ENCODE peak calls at places on chromosomes 7 and 10, in seven cellular contexts. K is CD4-positive, alpha-beta T cell; H is brain microvascular endothelial cell; E is stomach; I is breast epithelium; U is uterus; W is AG04450. A is an unnamed sample.

GRCh38 chr10:96832721-96833219 is 672 bp downstream of the LCOR start:
- DNase-seq in E (peak), K (peak), W (no peak), U (peak), I (peak), H (peak), A (peak)

GRCh38 chr10:75974080-75974479 is 542.7 kb downstream of the LRMDA start:
- DNase-seq in H (no peak), I (no peak), E (no peak), U (no peak), W (no peak), K (no peak), A (no peak)

GRCh38 chr7:6160191-6160623 is 112.2 kb downstream of the CYTH3 start:
- DNase-seq in W (peak), I (peak), E (peak), U (peak), K (no peak), H (peak), A (no peak)

GRCh38 chr7:138303230-138304070 is 156.6 kb upstream of the TRIM24 start:
- DNase-seq in E (no peak), I (no peak), W (no peak), U (no peak), H (no peak), K (no peak), A (no peak)

GRCh38 chr7:20539201-20539600 is 76.3 kb upstream of the ABCB5 start:
- DNase-seq in I (no peak), W (no peak), E (no peak), H (no peak), U (no peak), K (no peak), A (no peak)

GRCh38 chr10:80474920-80475319 is 20.8 kb downstream of the TSPAN14 start:
- DNase-seq in W (no peak), U (no peak), I (no peak), H (no peak), K (no peak), E (no peak), A (no peak)

GRCh38 chr10:50552308-50552707 is 71.4 kb downstream of the SGMS1 start:
- DNase-seq in E (no peak), W (peak), I (no peak), U (no peak), H (no peak), K (no peak), A (no peak)

GRCh38 chr7:34523233-34523918 is 134.6 kb upstream of the NPSR1 start:
- DNase-seq in U (no peak), K (no peak), E (no peak), H (peak), I (no peak), W (no peak), A (no peak)

GRCh38 chr7:77667459-77668090 is 28.7 kb upstream of the RSBN1L start:
- DNase-seq in U (no peak), H (no peak), K (no peak), E (no peak), I (no peak), W (no peak), A (no peak)

GRCh38 chr7:2864999-2865670 is 21.0 kb upstream of the GNA12 start:
- DNase-seq in K (peak), E (peak), I (peak), U (peak), W (peak), H (peak), A (no peak)

GRCh38 chr10:60817135-60817805 is 39.0 kb downstream of the CDK1 start:
- DNase-seq in E (no peak), K (no peak), W (no peak), I (no peak), U (no peak), H (peak), A (no peak)

GRCh38 chr10:1050555-1050954 is 1.6 kb upstream of the IDI1 start:
- DNase-seq in W (no peak), E (no peak), K (peak), I (no peak), H (no peak), U (no peak), A (no peak)

GRCh38 chr7:113809591-113809990 is 109.2 kb downstream of the PPP1R3A start:
- DNase-seq in I (no peak), H (peak), U (no peak), K (no peak), W (no peak), E (no peak), A (no peak)

GRCh38 chr7:25249772-25250171 is 21.5 kb upstream of the NPVF start:
- DNase-seq in H (no peak), E (no peak), I (no peak), U (no peak), W (no peak), K (no peak), A (no peak)

GRCh38 chr10:112282086-112282485 is 1.1 kb upstream of the TECTB start:
- DNase-seq in W (no peak), E (no peak), I (no peak), K (no peak), U (no peak), H (no peak), A (no peak)

GRCh38 chr10:1160561-1160961 is 104.4 kb downstream of the WDR37 start:
- DNase-seq in K (no peak), E (peak), I (no peak), W (no peak), U (no peak), H (no peak), A (peak)

GRCh38 chr7:129574487-129574886 is 37.0 kb upstream of the NRF1 start:
- DNase-seq in K (no peak), I (no peak), W (peak), U (no peak), E (no peak), H (peak), A (no peak)

GRCh38 chr10:17001961-17002749 is 127.5 kb downstream of the CUBN start:
- DNase-seq in H (peak), W (peak), K (no peak), I (no peak), U (peak), E (no peak), A (peak)

GRCh38 chr10:90407116-90407515 is 450.7 kb downstream of the HTR7 start:
- DNase-seq in W (no peak), U (no peak), K (no peak), H (peak), E (no peak), I (no peak), A (no peak)

GRCh38 chr10:26220901-26221300 is 4.3 kb downstream of the GAD2 start:
- DNase-seq in I (no peak), H (no peak), W (no peak), E (no peak), K (no peak), U (no peak), A (no peak)

GRCh38 chr7:135322571-135323340 is 89.1 kb downstream of the STRA8 start:
- DNase-seq in H (no peak), K (no peak), U (no peak), E (no peak), W (no peak), I (no peak), A (no peak)

GRCh38 chr7:101121996-101122932 is 4.6 kb upstream of the SERPINE1 start:
- DNase-seq in W (peak), E (peak), I (peak), H (peak), U (peak), K (no peak), A (peak)

GRCh38 chr7:524800-525199 is 5.2 kb upstream of the PDGFA start:
- DNase-seq in U (no peak), K (no peak), I (no peak), W (no peak), H (no peak), E (no peak), A (no peak)

GRCh38 chr10:75283150-75284096 is 47.7 kb upstream of the COMTD1 start:
- DNase-seq in E (no peak), I (peak), H (no peak), K (no peak), W (no peak), U (peak), A (no peak)

GRCh38 chr7:101562531-101563197 is 66.4 kb downstream of the MYL10 start:
- DNase-seq in E (no peak), I (no peak), K (no peak), H (no peak), W (no peak), U (no peak), A (peak)

GRCh38 chr10:70475661-70476060 is 2.9 kb upstream of the PALD1 start:
- DNase-seq in I (no peak), U (no peak), W (no peak), E (no peak), H (no peak), K (no peak), A (no peak)

GRCh38 chr10:118868618-118869017 is 113.8 kb upstream of the CACUL1 start:
- DNase-seq in E (no peak), U (no peak), K (no peak), I (no peak), W (no peak), H (no peak), A (no peak)

GRCh38 chr7:115937960-115938359 is 92.6 kb downstream of the TFEC start:
- DNase-seq in U (no peak), E (no peak), W (no peak), K (no peak), I (no peak), H (peak), A (no peak)

GRCh38 chr7:64999165-65000004 is 7.1 kb downstream of the ERV3-1 start:
- DNase-seq in I (no peak), H (peak), K (no peak), W (no peak), U (no peak), E (peak), A (peak)

GRCh38 chr7:142872106-142872675 is 13.4 kb downstream of the TRPV6 start:
- DNase-seq in W (no peak), K (no peak), H (no peak), I (peak), U (no peak), E (no peak), A (peak)

GRCh38 chr7:105675873-105676484 is 94.7 kb upstream of the EFCAB10 start:
- DNase-seq in W (no peak), H (no peak), K (peak), U (no peak), E (peak), I (no peak), A (no peak)

GRCh38 chr7:130598056-130598455 is 70.5 kb downstream of the COPG2 start:
- DNase-seq in U (no peak), K (no peak), H (no peak), I (no peak), E (no peak), W (no peak), A (no peak)

GRCh38 chr7:45119550-45119949 is 8.1 kb upstream of the TBRG4 start:
- DNase-seq in I (no peak), W (no peak), H (no peak), E (no peak), K (no peak), U (no peak), A (no peak)

GRCh38 chr7:85175217-85175616 is 11.6 kb downstream of the SEMA3D start:
- DNase-seq in W (no peak), K (no peak), E (no peak), U (no peak), H (no peak), I (no peak), A (no peak)

GRCh38 chr10:43421201-43421507 is 12.2 kb upstream of the HNRNPF start:
- DNase-seq in W (no peak), U (no peak), I (no peak), K (no peak), E (no peak), H (no peak), A (no peak)

GRCh38 chr10:110733256-110733952 is 89.3 kb downstream of the RBM20 start:
- DNase-seq in U (no peak), E (no peak), W (no peak), I (no peak), H (peak), K (no peak), A (no peak)

GRCh38 chr10:113236998-113237397 is 287.0 kb downstream of the TCF7L2 start:
- DNase-seq in K (no peak), H (no peak), I (no peak), W (no peak), U (no peak), E (no peak), A (peak)

GRCh38 chr10:80528185-80528700 is 9.5 kb upstream of the SH2D4B start:
- DNase-seq in I (no peak), K (no peak), E (no peak), U (no peak), H (no peak), W (no peak), A (no peak)

GRCh38 chr7:81470084-81470723 is 299.6 kb downstream of the HGF start:
- DNase-seq in H (peak), I (peak), K (no peak), E (peak), U (peak), W (peak), A (no peak)

GRCh38 chr7:99001482-99002145 is 123.3 kb downstream of the TRRAP start:
- DNase-seq in U (no peak), H (peak), W (no peak), E (no peak), K (no peak), I (peak), A (no peak)

GRCh38 chr7:99002827-99003212 is 124.5 kb downstream of the TRRAP start:
- DNase-seq in I (no peak), E (no peak), K (no peak), U (no peak), W (no peak), H (no peak), A (no peak)

GRCh38 chr7:99003419-99003818 is 125.1 kb downstream of the TRRAP start:
- DNase-seq in U (no peak), E (no peak), W (no peak), I (peak), H (no peak), K (no peak), A (no peak)

GRCh38 chr7:99000904-99001442 is 122.6 kb downstream of the TRRAP start:
- DNase-seq in U (no peak), I (peak), K (no peak), H (no peak), E (no peak), W (no peak), A (no peak)

GRCh38 chr7:99002146-99002826 is 124.0 kb downstream of the TRRAP start:
- DNase-seq in W (no peak), K (no peak), I (peak), E (no peak), U (no peak), H (no peak), A (no peak)
- H3K27ac ChIP-seq in W (no peak), K (no peak), I (no peak), E (no peak), U (no peak), H (no peak), A (no peak)

GRCh38 chr7:72437061-72437460 is 24.9 kb upstream of the CALN1 start:
- DNase-seq in H (no peak), W (no peak), U (no peak), E (no peak), K (no peak), I (no peak), A (no peak)
- TF ChIP-seq CTCF in H (no peak), W (no peak), U (no peak), E (no peak), K (no peak), I (no peak), A (no peak)

GRCh38 chr10:27225011-27225590 is 15.5 kb downstream of the ACBD5 start:
- DNase-seq in U (no peak), W (no peak), K (no peak), E (no peak), I (no peak), H (no peak), A (no peak)
- H3K27ac ChIP-seq in U (no peak), W (no peak), K (no peak), E (no peak), I (no peak), H (no peak), A (no peak)

DNA sequence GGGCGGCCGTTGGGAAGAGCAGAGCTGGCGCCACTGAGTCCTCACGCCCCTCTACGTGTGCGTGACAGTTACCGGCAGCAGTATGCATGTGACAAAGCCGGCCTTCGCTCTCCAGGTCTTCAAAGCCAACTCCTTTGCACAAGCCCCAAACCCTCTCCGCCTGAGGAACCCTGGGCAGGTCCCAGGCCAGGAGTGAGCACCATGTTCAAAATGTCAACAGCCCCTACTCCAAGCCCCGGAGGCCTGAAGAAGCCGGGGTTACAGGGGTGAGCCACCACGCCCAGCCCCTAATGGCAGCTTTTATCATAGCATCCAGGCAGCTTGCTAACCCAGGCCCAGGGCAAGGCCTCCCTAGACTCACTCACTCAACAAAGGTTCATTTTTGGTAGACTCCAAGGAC is 70.8 kb downstream of the OAT start:
- DNase-seq in U (no peak), I (no peak), W (no peak), E (no peak), K (no peak), H (no peak), A (no peak)
- TF ChIP-seq CTCF in U (no peak), I (no peak), W (no peak), E (no peak), K (no peak), H (peak), A (no peak)

DNA sequence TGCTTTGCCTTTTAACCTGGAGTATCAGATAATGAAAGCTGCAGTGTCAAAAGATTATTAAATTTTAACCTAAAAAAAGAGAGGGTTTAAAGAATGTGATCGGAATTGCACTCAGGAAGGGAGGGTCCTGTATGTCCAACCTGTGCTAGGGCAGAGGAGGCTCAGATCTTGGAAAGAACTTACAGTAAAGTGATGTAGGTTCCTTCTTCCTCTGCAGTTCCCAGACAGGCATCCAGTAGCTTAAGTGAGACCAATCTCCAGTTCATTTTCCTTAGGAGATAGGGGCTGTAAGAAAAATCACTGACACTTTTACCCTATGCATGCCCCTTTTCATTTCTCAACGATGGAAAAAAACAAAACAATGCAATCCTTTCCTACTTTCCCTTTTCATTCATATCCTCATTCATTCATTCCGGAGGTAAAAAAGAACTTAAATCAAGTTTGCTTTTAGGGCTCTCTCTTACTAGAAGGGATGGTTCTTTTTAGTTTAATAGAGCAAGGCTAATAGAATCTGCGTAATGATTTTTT is 28.3 kb downstream of the EXOC6 start:
- DNase-seq in H (no peak), U (no peak), E (no peak), W (no peak), K (no peak), I (no peak), A (no peak)
- H3K27ac ChIP-seq in H (no peak), U (no peak), E (no peak), W (no peak), K (no peak), I (no peak), A (no peak)

DNA sequence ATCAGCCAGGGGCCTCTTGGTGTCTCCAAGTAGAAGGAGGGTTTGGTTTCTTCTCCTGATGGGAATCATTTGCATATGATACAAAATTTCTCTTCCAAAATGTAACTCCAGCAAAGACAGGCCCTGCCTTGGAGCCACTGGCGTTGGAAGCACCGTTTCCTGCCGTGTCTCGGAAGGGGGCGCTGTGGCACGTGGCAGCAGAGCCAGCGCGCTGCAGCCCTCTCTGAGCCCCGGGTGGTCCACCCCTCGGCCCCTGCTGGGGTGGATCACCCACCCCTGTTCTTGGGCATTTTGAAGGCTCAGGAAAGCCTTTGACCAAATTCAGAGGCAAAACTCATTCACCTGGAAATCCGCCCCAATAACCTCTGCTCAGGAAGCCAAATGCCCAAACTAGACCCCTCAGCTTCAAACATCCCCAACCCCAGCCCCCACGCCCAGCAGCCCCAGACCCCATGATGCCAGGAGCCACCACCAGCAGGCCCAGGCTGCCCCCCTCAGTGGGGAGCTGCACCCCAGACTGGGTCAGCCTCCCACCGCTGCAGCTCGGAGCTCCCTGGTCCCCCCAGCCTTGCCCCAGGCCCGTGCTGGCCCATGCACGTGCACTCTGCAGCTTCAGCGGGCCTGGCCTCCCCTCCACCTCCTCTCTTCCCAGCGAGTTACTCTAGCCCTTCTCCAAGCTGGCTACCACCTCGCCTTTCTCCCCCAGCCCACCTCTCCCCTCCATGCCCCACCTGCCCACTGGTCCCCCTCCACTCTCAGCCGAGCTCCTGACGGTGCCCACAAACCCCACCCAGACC is 29.5 kb upstream of the ELFN1 start:
- DNase-seq in H (no peak), I (no peak), E (no peak), W (no peak), U (no peak), K (no peak), A (no peak)
- TF ChIP-seq CTCF in H (peak), I (no peak), E (no peak), W (no peak), U (no peak), K (no peak), A (no peak)

GRCh38 chr7:75905785-75906604 is 9.0 kb upstream of the POR start:
- DNase-seq in I (peak), W (no peak), K (no peak), H (peak), U (peak), E (peak), A (peak)

GRCh38 chr7:75909521-75910132 is 5.3 kb upstream of the POR start:
- DNase-seq in E (no peak), W (no peak), H (no peak), U (no peak), I (no peak), K (no peak), A (no peak)

GRCh38 chr7:75906991-75907667 is 7.8 kb upstream of the POR start:
- DNase-seq in H (no peak), U (no peak), E (no peak), W (no peak), I (no peak), K (no peak), A (no peak)
- H3K27ac ChIP-seq in H (no peak), U (no peak), E (no peak), W (no peak), I (no peak), K (no peak), A (no peak)